ENCODE peak calls at places on chromosomes 4 and X, in seven cellular contexts. K, B, G, U, S, J and M are unnamed samples.

GRCh38 chr4:53902786-53903185 is 161.6 kb downstream of the CHIC2 start:
- DNase-seq in K (no peak), B (no peak), G (no peak), U (no peak), S (no peak), J (no peak), M (no peak)

GRCh38 chr4:182745268-182745667 is 171.9 kb downstream of the DCTD start:
- DNase-seq in K (peak), B (no peak), G (no peak), U (peak), S (no peak), J (no peak), M (no peak)

GRCh38 chrX:53084863-53085262 is 2.7 kb downstream of the TSPYL2 start:
- DNase-seq in K (no peak), B (no peak), G (no peak), U (no peak), S (no peak), J (no peak), M (no peak)

GRCh38 chr4:47907247-47907646 is 7.1 kb downstream of the NFXL1 start:
- DNase-seq in K (peak), B (no peak), G (no peak), U (no peak), S (no peak), J (peak), M (no peak)

GRCh38 chr4:113784497-113785254 is 23.1 kb upstream of the CAMK2D start:
- DNase-seq in K (peak), B (no peak), G (no peak), U (no peak), S (no peak), J (peak), M (no peak)

GRCh38 chr4:140238353-140239041 is 84.5 kb upstream of the MAML3 start:
- DNase-seq in K (peak), B (no peak), G (no peak), U (peak), S (peak), J (peak), M (peak)

GRCh38 chr4:18039113-18039512 is 17.6 kb upstream of the LCORL start:
- DNase-seq in K (no peak), B (no peak), G (no peak), U (no peak), S (no peak), J (no peak), M (no peak)

GRCh38 chrX:41234962-41235361 is 99.0 kb upstream of the DDX3X start:
- DNase-seq in K (no peak), B (no peak), G (no peak), U (no peak), S (no peak), J (no peak), M (no peak)

GRCh38 chr4:153722036-153722435 is 37.8 kb downstream of the RNF175 start:
- DNase-seq in K (no peak), B (no peak), G (no peak), U (no peak), S (no peak), J (no peak), M (no peak)

GRCh38 chr4:7844247-7844991 is 95.2 kb downstream of the AFAP1 start:
- DNase-seq in K (peak), B (peak), G (peak), U (peak), S (peak), J (peak), M (no peak)

GRCh38 chrX:16552546-16552945 is 97.4 kb upstream of the S100G start:
- DNase-seq in K (peak), B (no peak), G (no peak), U (no peak), S (no peak), J (peak), M (no peak)

GRCh38 chr4:36399762-36400353 is 118.4 kb downstream of the DTHD1 start:
- DNase-seq in K (no peak), B (peak), G (peak), U (peak), S (no peak), J (peak), M (no peak)

GRCh38 chr4:74039065-74039763 is 725 bp upstream of the CXCL3 start:
- DNase-seq in K (peak), B (no peak), G (no peak), U (peak), S (no peak), J (peak), M (no peak)

GRCh38 chr4:26088433-26088928 is 174.5 kb downstream of the SMIM20 start:
- DNase-seq in K (peak), B (peak), G (no peak), U (no peak), S (no peak), J (peak), M (no peak)

GRCh38 chrX:50707955-50708694 is 105.9 kb downstream of the SHROOM4 start:
- DNase-seq in K (peak), B (no peak), G (no peak), U (no peak), S (no peak), J (peak), M (no peak)

GRCh38 chr4:145485120-145485519 is 3.5 kb downstream of the SMAD1 start:
- DNase-seq in K (no peak), B (no peak), G (no peak), U (no peak), S (no peak), J (no peak), M (no peak)

GRCh38 chr4:185566972-185567749 is 31.9 kb upstream of the PDLIM3 start:
- DNase-seq in K (peak), B (no peak), G (no peak), U (no peak), S (peak), J (peak), M (no peak)

GRCh38 chr4:80202784-80203553 is 5.7 kb downstream of the PRDM8 start:
- DNase-seq in K (peak), B (peak), G (peak), U (no peak), S (peak), J (peak), M (no peak)